ENCODE peak calls at places on chromosomes 5 and 9, in eight cellular contexts. One of them, this sample, is unnamed. For H3K9me3, the result is how much of the 10 kb centered on the place peaks cover.

GRCh38 chr5:168879929-168880328 is 300.8 kb upstream of the PANK3 start:
- DNase-seq in suprapubic skin: no peak
- DNase-seq in upper lobe of left lung: no peak
- DNase-seq in sigmoid colon: no peak
- DNase-seq in spleen: no peak
- DNase-seq in K562: no peak
- DNase-seq in Panc1: no peak
- DNase-seq in breast epithelium: no peak
- DNase-seq in this sample: no peak

GRCh38 chr5:67875637-67876036 is 339.9 kb upstream of the PIK3R1 start:
- DNase-seq in suprapubic skin: no peak
- DNase-seq in upper lobe of left lung: no peak
- DNase-seq in sigmoid colon: no peak
- DNase-seq in spleen: no peak
- DNase-seq in K562: no peak
- DNase-seq in Panc1: no peak
- DNase-seq in breast epithelium: no peak
- DNase-seq in this sample: no peak

GRCh38 chr9:130049431-130050210 is 4.1 kb upstream of the GPR107 start:
- DNase-seq in suprapubic skin: no peak
- DNase-seq in upper lobe of left lung: no peak
- DNase-seq in sigmoid colon: no peak
- DNase-seq in spleen: no peak
- DNase-seq in K562: no peak
- DNase-seq in Panc1: no peak
- DNase-seq in breast epithelium: no peak
- DNase-seq in this sample: no peak

GRCh38 chr9:137032893-137033292 is 1.0 kb upstream of the FUT7 start:
- DNase-seq in suprapubic skin: no peak
- DNase-seq in upper lobe of left lung: no peak
- DNase-seq in sigmoid colon: peak
- DNase-seq in spleen: peak
- DNase-seq in K562: no peak
- DNase-seq in Panc1: no peak
- DNase-seq in breast epithelium: no peak
- DNase-seq in this sample: no peak

GRCh38 chr9:131635285-131635684 is 90.0 kb downstream of the PRRT1B start:
- DNase-seq in suprapubic skin: peak
- DNase-seq in upper lobe of left lung: no peak
- DNase-seq in sigmoid colon: peak
- DNase-seq in spleen: peak
- DNase-seq in K562: peak
- DNase-seq in Panc1: peak
- DNase-seq in breast epithelium: peak
- DNase-seq in this sample: no peak

GRCh38 chr9:93193373-93193725 is 9.4 kb downstream of the WNK2 start:
- DNase-seq in suprapubic skin: no peak
- DNase-seq in upper lobe of left lung: no peak
- DNase-seq in sigmoid colon: no peak
- DNase-seq in spleen: peak
- DNase-seq in K562: no peak
- DNase-seq in Panc1: no peak
- DNase-seq in breast epithelium: no peak
- DNase-seq in this sample: no peak

GRCh38 chr5:52443187-52443586 is 344.5 kb upstream of the ITGA1 start:
- DNase-seq in suprapubic skin: no peak
- DNase-seq in upper lobe of left lung: no peak
- DNase-seq in sigmoid colon: no peak
- DNase-seq in spleen: no peak
- DNase-seq in K562: no peak
- DNase-seq in Panc1: no peak
- DNase-seq in breast epithelium: no peak
- DNase-seq in this sample: no peak

GRCh38 chr5:54531536-54531935 is 14.0 kb downstream of the SNX18 start:
- DNase-seq in suprapubic skin: no peak
- DNase-seq in upper lobe of left lung: no peak
- DNase-seq in sigmoid colon: no peak
- DNase-seq in spleen: no peak
- DNase-seq in K562: no peak
- DNase-seq in Panc1: no peak
- DNase-seq in breast epithelium: no peak
- DNase-seq in this sample: no peak

GRCh38 chr9:84141762-84142370 is 161.3 kb downstream of the RMI1 start:
- DNase-seq in suprapubic skin: no peak
- DNase-seq in upper lobe of left lung: no peak
- DNase-seq in sigmoid colon: no peak
- DNase-seq in spleen: no peak
- DNase-seq in K562: no peak
- DNase-seq in Panc1: no peak
- DNase-seq in breast epithelium: no peak
- DNase-seq in this sample: no peak

GRCh38 chr5:14556015-14556414 is 25.6 kb upstream of the OTULINL start:
- DNase-seq in suprapubic skin: no peak
- DNase-seq in upper lobe of left lung: no peak
- DNase-seq in sigmoid colon: no peak
- DNase-seq in spleen: no peak
- DNase-seq in K562: no peak
- DNase-seq in Panc1: no peak
- DNase-seq in breast epithelium: no peak
- DNase-seq in this sample: no peak

GRCh38 chr9:128819716-128820664 is 1.7 kb downstream of the ENDOG start:
- DNase-seq in suprapubic skin: no peak
- DNase-seq in upper lobe of left lung: no peak
- DNase-seq in sigmoid colon: peak
- DNase-seq in spleen: no peak
- DNase-seq in K562: peak
- DNase-seq in Panc1: no peak
- DNase-seq in breast epithelium: no peak
- DNase-seq in this sample: peak
- TF ChIP-seq POLR2AphosphoS5 in suprapubic skin: no peak
- TF ChIP-seq POLR2AphosphoS5 in upper lobe of left lung: no peak
- TF ChIP-seq POLR2AphosphoS5 in sigmoid colon: peak
- TF ChIP-seq POLR2AphosphoS5 in spleen: no peak
- TF ChIP-seq POLR2AphosphoS5 in K562: no peak
- TF ChIP-seq POLR2AphosphoS5 in Panc1: no peak
- TF ChIP-seq POLR2AphosphoS5 in breast epithelium: no peak
- TF ChIP-seq POLR2AphosphoS5 in this sample: no peak

GRCh38 chr5:141369994-141370848 is at the start of gene PCDHGB3:
- DNase-seq in suprapubic skin: no peak
- DNase-seq in upper lobe of left lung: peak
- DNase-seq in sigmoid colon: no peak
- DNase-seq in spleen: no peak
- DNase-seq in K562: peak
- DNase-seq in Panc1: no peak
- DNase-seq in breast epithelium: no peak
- DNase-seq in this sample: no peak

GRCh38 chr5:141362719-141363118 is 1.2 kb upstream of the PCDHGA5 start:
- DNase-seq in suprapubic skin: no peak
- DNase-seq in upper lobe of left lung: no peak
- DNase-seq in sigmoid colon: no peak
- DNase-seq in spleen: no peak
- DNase-seq in K562: no peak
- DNase-seq in Panc1: no peak
- DNase-seq in breast epithelium: no peak
- DNase-seq in this sample: no peak

GRCh38 chr5:141363952-141364660 is at the start of gene PCDHGA5:
- DNase-seq in suprapubic skin: no peak
- DNase-seq in upper lobe of left lung: no peak
- DNase-seq in sigmoid colon: no peak
- DNase-seq in spleen: no peak
- DNase-seq in K562: no peak
- DNase-seq in Panc1: no peak
- DNase-seq in breast epithelium: no peak
- DNase-seq in this sample: no peak

GRCh38 chr5:141371572-141372475 is 1.8 kb downstream of the PCDHGB3 start:
- DNase-seq in suprapubic skin: no peak
- DNase-seq in upper lobe of left lung: peak
- DNase-seq in sigmoid colon: no peak
- DNase-seq in spleen: no peak
- DNase-seq in K562: no peak
- DNase-seq in Panc1: no peak
- DNase-seq in breast epithelium: no peak
- DNase-seq in this sample: no peak

GRCh38 chr5:141366016-141366896 is 2.3 kb downstream of the PCDHGA5 start:
- DNase-seq in suprapubic skin: no peak
- DNase-seq in upper lobe of left lung: peak
- DNase-seq in sigmoid colon: no peak
- DNase-seq in spleen: no peak
- DNase-seq in K562: no peak
- DNase-seq in Panc1: no peak
- DNase-seq in breast epithelium: no peak
- DNase-seq in this sample: no peak
- H3K9me3 ChIP-seq in suprapubic skin: half or more
- H3K9me3 ChIP-seq in upper lobe of left lung: half or more
- H3K9me3 ChIP-seq in sigmoid colon: half or more
- H3K9me3 ChIP-seq in spleen: half or more
- H3K9me3 ChIP-seq in K562: under half
- H3K9me3 ChIP-seq in Panc1: under half
- H3K9me3 ChIP-seq in breast epithelium: half or more
- H3K9me3 ChIP-seq in this sample: under half

GRCh38 chr5:154199263-154199662 is 8.7 kb downstream of the GALNT10 start:
- DNase-seq in suprapubic skin: no peak
- DNase-seq in upper lobe of left lung: no peak
- DNase-seq in sigmoid colon: no peak
- DNase-seq in spleen: no peak
- DNase-seq in K562: peak
- DNase-seq in Panc1: no peak
- DNase-seq in breast epithelium: no peak
- DNase-seq in this sample: no peak
- H3K27ac ChIP-seq in suprapubic skin: no peak
- H3K27ac ChIP-seq in upper lobe of left lung: no peak
- H3K27ac ChIP-seq in sigmoid colon: no peak
- H3K27ac ChIP-seq in spleen: peak
- H3K27ac ChIP-seq in K562: peak
- H3K27ac ChIP-seq in Panc1: no peak
- H3K27ac ChIP-seq in breast epithelium: no peak
- H3K27ac ChIP-seq in this sample: no peak

GRCh38 chr9:69121155-69122085 is 52.7 kb upstream of the TJP2 start:
- DNase-seq in suprapubic skin: no peak
- DNase-seq in upper lobe of left lung: peak
- DNase-seq in sigmoid colon: no peak
- DNase-seq in spleen: peak
- DNase-seq in K562: no peak
- DNase-seq in Panc1: no peak
- DNase-seq in breast epithelium: peak
- DNase-seq in this sample: no peak
- TF ChIP-seq POLR2AphosphoS5 in suprapubic skin: no peak
- TF ChIP-seq POLR2AphosphoS5 in upper lobe of left lung: no peak
- TF ChIP-seq POLR2AphosphoS5 in sigmoid colon: no peak
- TF ChIP-seq POLR2AphosphoS5 in spleen: no peak
- TF ChIP-seq POLR2AphosphoS5 in K562: no peak
- TF ChIP-seq POLR2AphosphoS5 in Panc1: no peak
- TF ChIP-seq POLR2AphosphoS5 in breast epithelium: no peak
- TF ChIP-seq POLR2AphosphoS5 in this sample: no peak